ENCODE peak calls at places on chromosomes 11 and 22, in six cellular contexts. L, Q, N, S, J and D are unnamed samples.

GRCh38 chr11:23555085-23555484 is 694.8 kb upstream of the CCDC179 start:
- DNase-seq in L (no peak), J (no peak), S (no peak), N (no peak), Q (peak), D (no peak)

GRCh38 chr11:116928845-116929244 is 91.4 kb upstream of the APOA1 start:
- DNase-seq in N (no peak), S (no peak), L (no peak), J (no peak), Q (no peak), D (no peak)

GRCh38 chr11:114377612-114378267 is 22.6 kb downstream of the C11orf71 start:
- DNase-seq in S (no peak), L (no peak), Q (peak), J (no peak), N (no peak), D (no peak)

GRCh38 chr11:45383229-45383628 is 97.1 kb upstream of the SYT13 start:
- DNase-seq in Q (peak), S (no peak), L (no peak), J (no peak), N (no peak), D (no peak)

GRCh38 chr22:19148417-19149046 is 1.6 kb downstream of the GSC2 start:
- DNase-seq in N (no peak), Q (no peak), S (no peak), L (no peak), J (no peak), D (no peak)

GRCh38 chr11:11155962-11156815 is 196.9 kb downstream of the CSNK2A3 start:
- DNase-seq in L (peak), N (peak), J (no peak), Q (peak), S (no peak), D (peak)

GRCh38 chr22:29311468-29312217 is 3.9 kb downstream of the RASL10A start:
- DNase-seq in Q (no peak), S (no peak), N (no peak), L (no peak), J (no peak), D (no peak)

GRCh38 chr11:75659836-75660235 is 9.0 kb downstream of the MAP6 start:
- DNase-seq in L (no peak), Q (no peak), N (no peak), J (no peak), S (no peak), D (no peak)

GRCh38 chr11:121229495-121229894 is 63.1 kb upstream of the SC5D start:
- DNase-seq in J (no peak), L (no peak), S (no peak), Q (no peak), N (no peak), D (no peak)

GRCh38 chr11:78476066-78476465 is 58.4 kb upstream of the GAB2 start:
- DNase-seq in L (no peak), N (no peak), J (no peak), S (no peak), Q (no peak), D (peak)

GRCh38 chr11:71462726-71463125 is 9.7 kb downstream of the NADSYN1 start:
- DNase-seq in L (no peak), S (peak), Q (no peak), J (no peak), N (no peak), D (no peak)

GRCh38 chr22:41094036-41094435 is 1.6 kb downstream of the EP300 start:
- DNase-seq in S (no peak), Q (peak), J (no peak), N (no peak), L (no peak), D (no peak)

GRCh38 chr11:57432714-57433163 is 5.8 kb upstream of the SLC43A3 start:
- DNase-seq in S (no peak), N (no peak), J (no peak), L (no peak), Q (peak), D (no peak)

GRCh38 chr11:128180446-128181089 is 406.8 kb downstream of the ETS1 start:
- DNase-seq in S (no peak), J (no peak), Q (peak), N (no peak), L (no peak), D (no peak)

GRCh38 chr11:802018-802617 is 2.9 kb downstream of the PIDD1 start:
- DNase-seq in J (no peak), S (no peak), N (no peak), Q (no peak), L (no peak), D (no peak)

GRCh38 chr22:39745789-39746188 is 147.8 kb downstream of the ENTHD1 start:
- DNase-seq in J (no peak), S (no peak), Q (no peak), N (no peak), L (no peak), D (no peak)

GRCh38 chr11:94740083-94740974 is 27.8 kb upstream of the AMOTL1 start:
- DNase-seq in Q (peak), N (no peak), J (peak), S (peak), L (peak), D (peak)

GRCh38 chr22:46078241-46079092 is 71.9 kb upstream of the PPARA start:
- DNase-seq in N (no peak), Q (peak), J (peak), S (peak), L (no peak), D (no peak)

GRCh38 chr11:46930089-46930488 is 6.5 kb upstream of the CSTPP1 start:
- DNase-seq in S (no peak), J (no peak), Q (peak), L (no peak), N (no peak), D (no peak)

GRCh38 chr11:84549221-84549620 is 1077.9 kb downstream of the DLG2 start:
- DNase-seq in J (no peak), S (no peak), L (no peak), N (no peak), Q (no peak), D (no peak)

GRCh38 chr11:124285610-124286344 is 28.0 kb downstream of the OR8D1 start:
- DNase-seq in L (no peak), N (no peak), S (no peak), J (no peak), Q (peak), D (no peak)

GRCh38 chr11:46903846-46904245 is 14.5 kb downstream of the LRP4 start:
- DNase-seq in Q (no peak), J (no peak), L (no peak), N (no peak), S (peak), D (peak)

GRCh38 chr11:117717485-117718314 is 79.3 kb downstream of the DSCAML1 start:
- DNase-seq in J (peak), Q (no peak), L (no peak), N (no peak), S (peak), D (peak)

GRCh38 chr11:125494987-125495725 is 909 bp downstream of the FEZ1 start:
- DNase-seq in Q (peak), S (peak), N (no peak), J (no peak), L (peak), D (peak)

GRCh38 chr11:100769165-100769564 is 82.1 kb downstream of the ARHGAP42 start:
- DNase-seq in L (no peak), J (no peak), Q (no peak), S (no peak), N (no peak), D (no peak)

GRCh38 chr11:76567261-76567660 is 103.3 kb downstream of the LRRC32 start:
- DNase-seq in Q (no peak), N (no peak), S (no peak), L (no peak), J (no peak), D (no peak)

GRCh38 chr11:72758690-72759389 is 6.6 kb upstream of the ARAP1 start:
- DNase-seq in J (peak), Q (no peak), L (peak), N (no peak), S (no peak), D (no peak)

GRCh38 chr22:48277868-48278581 is 1515.6 kb downstream of the TBC1D22A start:
- DNase-seq in S (peak), Q (no peak), J (no peak), L (no peak), N (no peak), D (no peak)

GRCh38 chr11:75762885-75763284 is 5.7 kb upstream of the DGAT2 start:
- DNase-seq in L (no peak), Q (no peak), S (no peak), J (peak), N (no peak), D (no peak)